ENCODE peak calls at places on chromosome 20, in four cellular contexts. X, L, V and D are unnamed samples.
A peak's percentile ranks its signal among the peaks of the same experiment; 100 is the strongest.

GRCh38 chr20:32482251-32483220 is 102.6 kb downstream of the NOL4L start:
- DNase-seq in X (no peak), L (no peak), V (peak; percentile 73), D (no peak)

GRCh38 chr20:32456869-32457421 is 98.8 kb downstream of the ASXL1 start:
- DNase-seq in X (no peak), L (no peak), V (peak; percentile 97), D (no peak)

GRCh38 chr20:45293041-45294002 is 13.3 kb upstream of the RBPJL start:
- DNase-seq in X (peak; percentile 50), L (peak; percentile 85), V (peak; percentile 92), D (peak; percentile 26)

GRCh38 chr20:35243317-35243716 is 16.8 kb downstream of the MMP24 start:
- DNase-seq in X (no peak), L (no peak), V (no peak), D (no peak)

GRCh38 chr20:32112862-32113261 is 3.3 kb downstream of the TM9SF4 start:
- DNase-seq in X (no peak), L (no peak), V (no peak), D (no peak)

GRCh38 chr20:6837730-6838129 is 70.2 kb downstream of the BMP2 start:
- DNase-seq in X (no peak), L (no peak), V (no peak), D (no peak)

GRCh38 chr20:49712918-49713778 is 530 bp downstream of the B4GALT5 start:
- DNase-seq in X (no peak), L (peak; percentile 65), V (peak; percentile 76), D (no peak)

GRCh38 chr20:33791959-33792597 is 19.1 kb upstream of the CHMP4B start:
- DNase-seq in X (peak; percentile 61), L (peak; percentile 76), V (peak; percentile 87), D (no peak)

GRCh38 chr20:22866757-22867425 is 168.2 kb upstream of the SSTR4 start:
- DNase-seq in X (no peak), L (no peak), V (no peak), D (no peak)

GRCh38 chr20:59831024-59831900 is 102.2 kb downstream of the SYCP2 start:
- DNase-seq in X (no peak), L (no peak), V (peak; percentile 10), D (no peak)

GRCh38 chr20:20393207-20393606 is 25.3 kb downstream of the INSM1 start:
- DNase-seq in X (no peak), L (peak; percentile 16), V (no peak), D (no peak)
- TF ChIP-seq ELF1 in X (no peak), L (no peak), V (no peak), D (no peak)

GRCh38 chr20:1327241-1327653 is 1.7 kb downstream of the SDCBP2 start:
- DNase-seq in X (no peak), L (no peak), V (no peak), D (no peak)

GRCh38 chr20:1331101-1331500 is 2.2 kb upstream of the SDCBP2 start:
- DNase-seq in X (no peak), L (no peak), V (no peak), D (no peak)

GRCh38 chr20:1327827-1328679 is 886 bp downstream of the SDCBP2 start:
- DNase-seq in X (peak; percentile 79), L (no peak), V (no peak), D (no peak)

GRCh38 chr20:1330075-1330830 is 1.3 kb upstream of the SDCBP2 start:
- DNase-seq in X (no peak), L (no peak), V (peak; percentile 3), D (no peak)

DNA sequence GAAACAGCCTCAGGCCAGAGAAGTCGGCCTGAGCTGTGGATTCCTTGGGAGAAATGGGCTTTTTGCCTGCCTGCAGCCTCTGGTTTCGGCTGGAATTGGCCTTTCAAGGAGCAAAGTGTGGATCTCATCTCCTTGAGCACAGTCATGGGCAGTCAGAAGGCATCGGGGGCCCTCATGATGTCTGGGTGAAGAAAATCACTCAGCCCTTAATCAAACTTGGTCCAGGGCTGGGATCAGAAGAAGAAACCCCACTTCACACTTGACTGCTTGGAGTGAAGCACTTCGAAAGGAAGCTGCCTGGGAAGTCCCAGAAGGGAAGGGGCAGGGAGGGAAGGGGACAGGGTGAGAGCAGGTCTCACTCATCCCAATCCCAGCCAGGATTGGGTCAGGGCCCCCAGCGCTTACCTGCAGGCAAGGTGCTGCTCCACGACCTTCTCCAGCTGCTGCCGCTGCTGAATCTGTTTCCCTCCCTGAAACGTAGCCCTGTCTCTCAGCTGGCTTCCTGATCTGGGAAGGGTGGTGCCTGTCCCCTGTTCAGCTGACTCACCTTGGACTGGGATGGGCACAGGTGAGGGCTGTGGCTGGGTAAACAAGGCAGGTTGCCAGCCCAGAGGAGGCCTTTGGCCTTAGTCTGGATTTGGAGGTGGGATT is at the start of gene SDCBP2:
- DNase-seq in X (no peak), L (no peak), V (no peak), D (peak; percentile 23)
- TF ChIP-seq ELF1 in X (no peak), L (no peak), V (no peak), D (no peak)

GRCh38 chr20:347640-348484 is 951 bp downstream of the NRSN2 start:
- DNase-seq in X (peak; percentile 99), L (peak; percentile 98), V (peak; percentile 100), D (no peak)

GRCh38 chr20:346640-347316 is at the start of gene NRSN2:
- DNase-seq in X (peak; percentile 72), L (peak; percentile 76), V (peak; percentile 89), D (no peak)

GRCh38 chr20:346033-346639 is 775 bp upstream of the NRSN2 start:
- DNase-seq in X (no peak), L (no peak), V (no peak), D (no peak)

GRCh38 chr20:348972-349841 is 2.3 kb downstream of the NRSN2 start:
- DNase-seq in X (no peak), L (no peak), V (no peak), D (no peak)

GRCh38 chr20:347317-347639 is 367 bp downstream of the NRSN2 start:
- DNase-seq in X (no peak), L (no peak), V (no peak), D (no peak)
- TF ChIP-seq ELF1 in X (no peak), L (no peak), V (no peak), D (no peak)

DNA sequence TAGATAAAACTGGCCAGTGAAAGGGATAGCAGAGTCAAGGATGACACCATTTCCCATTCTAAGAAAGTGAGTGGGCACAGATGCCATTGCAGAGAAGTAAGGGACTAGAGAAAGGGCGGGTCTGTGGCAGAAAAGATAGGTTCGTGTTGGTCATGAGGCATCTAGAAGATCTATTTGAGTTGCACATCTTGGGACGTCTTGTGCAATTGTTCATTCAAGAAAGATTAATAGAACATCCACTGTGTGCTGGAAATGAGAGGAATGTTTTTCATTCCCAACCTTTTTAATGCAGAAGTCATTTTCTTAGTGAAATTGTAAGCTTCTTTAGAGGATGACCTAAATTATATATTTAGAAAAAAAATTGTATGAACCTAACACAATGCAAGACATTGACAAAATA is 161.7 kb downstream of the PLCB1 start:
- DNase-seq in X (no peak), L (no peak), V (no peak), D (no peak)
- TF ChIP-seq ELF1 in X (no peak), L (no peak), V (no peak), D (no peak)

GRCh38 chr20:61189534-61189933 is 62.5 kb upstream of the CDH4 start:
- DNase-seq in X (no peak), L (no peak), V (no peak), D (no peak)

GRCh38 chr20:61193164-61193563 is 58.9 kb upstream of the CDH4 start:
- DNase-seq in X (no peak), L (no peak), V (no peak), D (no peak)

GRCh38 chr20:61192254-61192950 is 59.7 kb upstream of the CDH4 start:
- DNase-seq in X (no peak), L (no peak), V (no peak), D (no peak)

GRCh38 chr20:61186771-61187170 is 65.3 kb upstream of the CDH4 start:
- DNase-seq in X (no peak), L (no peak), V (no peak), D (no peak)

GRCh38 chr20:61191096-61191495 is 61.0 kb upstream of the CDH4 start:
- DNase-seq in X (no peak), L (no peak), V (no peak), D (no peak)
- TF ChIP-seq ELF1 in X (no peak), L (no peak), V (no peak), D (no peak)